ENCODE peak calls at places on chromosomes 2 and 18, in seven cellular contexts. F, T, A, V, Q, G and D are unnamed samples.
A peak's percentile ranks its signal among the peaks of the same experiment; 100 is the strongest.

GRCh38 chr2:182912518-182912915 is 46.1 kb upstream of the FRZB start:
- DNase-seq in F (no peak), G (no peak), A (no peak), V (no peak), T (no peak), Q (no peak), D (no peak)

GRCh38 chr18:50967714-50968661 is at the start of gene ELAC1:
- DNase-seq in T (peak; percentile 83), G (peak; percentile 82), A (peak; percentile 68), V (peak; percentile 50), F (peak; percentile 79), Q (peak; percentile 81), D (peak; percentile 92)

GRCh38 chr2:228681426-228681825 is 499.9 kb upstream of the SPHKAP start:
- DNase-seq in G (no peak), T (no peak), A (no peak), Q (peak; percentile 49), V (no peak), F (peak; percentile 16), D (no peak)

GRCh38 chr2:59182249-59182648 is 941.1 kb upstream of the FANCL start:
- DNase-seq in G (peak; percentile 47), Q (no peak), T (no peak), A (no peak), V (peak; percentile 10), F (peak; percentile 3), D (peak; percentile 25)

GRCh38 chr18:44801796-44802195 is 121.1 kb downstream of the SETBP1 start:
- DNase-seq in A (no peak), F (no peak), V (no peak), T (no peak), Q (no peak), G (no peak), D (no peak)

GRCh38 chr2:240981273-240981672 is 17.1 kb upstream of the SNED1 start:
- DNase-seq in V (no peak), Q (no peak), A (no peak), T (no peak), G (no peak), F (no peak), D (no peak)

GRCh38 chr18:69401475-69402218 is 959 bp downstream of the DOK6 start:
- DNase-seq in A (no peak), Q (no peak), V (peak; percentile 2), T (no peak), G (no peak), F (no peak), D (no peak)

GRCh38 chr2:120323214-120323613 is 22.7 kb upstream of the INHBB start:
- DNase-seq in T (no peak), A (peak; percentile 48), V (no peak), Q (peak; percentile 91), F (peak; percentile 85), G (no peak), D (no peak)

GRCh38 chr2:129901754-129902415 is 77.6 kb upstream of the RAB6C start:
- DNase-seq in A (peak; percentile 2), G (no peak), Q (no peak), V (no peak), T (peak; percentile 20), F (no peak), D (no peak)

GRCh38 chr2:152825834-152826233 is 107.4 kb downstream of the ARL6IP6 start:
- DNase-seq in V (no peak), T (no peak), Q (no peak), G (no peak), F (no peak), A (no peak), D (no peak)

GRCh38 chr18:46461993-46462392 is 195.0 kb downstream of the LOXHD1 start:
- DNase-seq in Q (no peak), G (no peak), V (no peak), T (no peak), F (no peak), A (no peak), D (no peak)

GRCh38 chr2:3520591-3520990 is 1.3 kb upstream of the ADI1 start:
- DNase-seq in F (no peak), G (no peak), A (no peak), Q (no peak), V (no peak), T (no peak), D (no peak)

GRCh38 chr18:8705280-8705940 is at the start of gene MTCL1:
- DNase-seq in T (peak; percentile 34), A (peak; percentile 38), G (peak; percentile 58), F (no peak), V (peak; percentile 73), Q (peak; percentile 31), D (peak; percentile 76)

GRCh38 chr18:43534511-43534910 is 257.2 kb upstream of the SYT4 start:
- DNase-seq in Q (no peak), F (no peak), T (no peak), A (no peak), V (no peak), G (no peak), D (no peak)

GRCh38 chr18:13136056-13136688 is 82.4 kb upstream of the LDLRAD4 start:
- DNase-seq in V (no peak), G (no peak), Q (no peak), T (no peak), A (no peak), F (no peak), D (peak; percentile 39)

GRCh38 chr18:55763805-55764204 is 175.8 kb upstream of the TCF4 start:
- DNase-seq in G (no peak), V (no peak), T (no peak), F (no peak), Q (no peak), A (no peak), D (no peak)

DNA sequence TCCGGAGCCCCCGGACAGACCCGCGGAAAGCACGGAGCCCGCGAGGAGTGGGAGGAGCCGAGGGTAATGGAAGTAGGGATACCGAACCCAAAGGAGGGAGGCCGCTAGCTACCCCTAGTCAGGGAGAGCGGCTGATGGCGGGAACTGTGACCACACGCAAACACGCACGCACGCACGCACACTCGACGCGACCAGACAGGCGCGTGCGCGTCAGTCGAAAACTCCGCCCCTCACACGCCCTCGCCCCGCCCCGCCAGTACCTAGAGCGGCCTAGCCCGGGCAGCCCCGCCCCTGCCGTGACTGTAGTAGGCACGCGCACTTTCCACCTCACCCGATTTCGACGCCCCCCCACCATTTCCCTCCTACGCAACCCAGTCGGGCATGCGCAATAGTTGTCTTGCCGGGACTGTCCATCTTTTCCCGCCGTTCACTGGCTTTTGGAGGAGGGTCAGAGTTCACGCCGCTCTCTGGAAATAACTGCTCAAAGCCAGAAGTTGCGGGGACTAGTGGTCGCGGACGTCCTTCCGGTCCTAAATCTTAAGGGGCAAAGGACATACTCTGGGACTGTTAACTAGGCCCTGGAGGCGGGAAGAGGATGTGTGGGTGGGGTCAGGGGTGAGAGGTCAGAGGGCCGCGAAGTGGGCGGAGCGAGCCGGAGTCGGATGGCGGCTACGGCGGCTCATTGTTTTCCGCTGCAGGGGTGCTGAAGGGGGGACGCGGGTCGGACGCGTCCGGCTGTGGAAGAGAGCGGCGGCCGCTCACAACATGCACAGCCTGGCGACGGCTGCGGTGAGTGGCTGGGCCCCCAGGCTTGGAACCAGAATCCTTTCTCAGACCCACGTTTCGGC is at the start of the genes CNOT9 and USP37:
- DNase-seq in G (peak; percentile 95), V (peak; percentile 94), T (peak; percentile 100), F (peak; percentile 100), Q (peak; percentile 100), A (peak; percentile 100), D (peak; percentile 100)
- TF ChIP-seq POLR2A in G (peak; percentile 70), V (peak; percentile 79), T (no peak), F (peak; percentile 69), Q (peak; percentile 85), A (peak; percentile 87), D (peak; percentile 83)

GRCh38 chr2:42141687-42142475 is 27.3 kb upstream of the EML4 start:
- DNase-seq in G (peak; percentile 80), F (peak; percentile 69), T (peak; percentile 63), V (peak; percentile 77), Q (peak; percentile 67), A (peak; percentile 44), D (no peak)

GRCh38 chr2:42136832-42137821 is 32.0 kb upstream of the EML4 start:
- DNase-seq in T (no peak), Q (no peak), V (peak; percentile 18), G (no peak), F (no peak), A (no peak), D (no peak)

GRCh38 chr2:42138163-42139016 is 30.8 kb upstream of the EML4 start:
- DNase-seq in F (peak; percentile 51), A (peak; percentile 53), V (no peak), T (peak; percentile 57), Q (peak; percentile 43), G (no peak), D (no peak)

GRCh38 chr2:42140501-42140900 is 28.7 kb upstream of the EML4 start:
- DNase-seq in F (no peak), A (no peak), T (no peak), G (no peak), Q (no peak), V (no peak), D (no peak)

GRCh38 chr2:42139141-42139540 is 30.0 kb upstream of the EML4 start:
- DNase-seq in G (no peak), A (no peak), Q (no peak), T (no peak), V (no peak), F (no peak), D (no peak)
- TF ChIP-seq POLR2A in G (no peak), A (no peak), Q (no peak), T (no peak), V (no peak), F (no peak), D (no peak)

GRCh38 chr2:60483400-60483799 is 70.1 kb downstream of the BCL11A start:
- DNase-seq in G (no peak), A (no peak), T (no peak), F (no peak), V (no peak), Q (no peak), D (no peak)
- TF ChIP-seq POLR2A in G (no peak), A (no peak), T (no peak), F (no peak), V (no peak), Q (no peak), D (no peak)

GRCh38 chr2:68559692-68560091 is 83.7 kb upstream of the PROKR1 start:
- DNase-seq in F (no peak), T (no peak), A (no peak), Q (no peak), G (no peak), V (no peak), D (no peak)

GRCh38 chr2:68561372-68561771 is 82.0 kb upstream of the PROKR1 start:
- DNase-seq in V (no peak), A (no peak), F (no peak), G (no peak), T (no peak), Q (no peak), D (no peak)

GRCh38 chr2:68560583-68560982 is 82.8 kb upstream of the PROKR1 start:
- DNase-seq in G (no peak), V (no peak), Q (no peak), F (no peak), A (no peak), T (no peak), D (no peak)

GRCh38 chr2:68556384-68556783 is 87.0 kb upstream of the PROKR1 start:
- DNase-seq in T (no peak), F (no peak), A (no peak), Q (no peak), V (no peak), G (no peak), D (no peak)

DNA sequence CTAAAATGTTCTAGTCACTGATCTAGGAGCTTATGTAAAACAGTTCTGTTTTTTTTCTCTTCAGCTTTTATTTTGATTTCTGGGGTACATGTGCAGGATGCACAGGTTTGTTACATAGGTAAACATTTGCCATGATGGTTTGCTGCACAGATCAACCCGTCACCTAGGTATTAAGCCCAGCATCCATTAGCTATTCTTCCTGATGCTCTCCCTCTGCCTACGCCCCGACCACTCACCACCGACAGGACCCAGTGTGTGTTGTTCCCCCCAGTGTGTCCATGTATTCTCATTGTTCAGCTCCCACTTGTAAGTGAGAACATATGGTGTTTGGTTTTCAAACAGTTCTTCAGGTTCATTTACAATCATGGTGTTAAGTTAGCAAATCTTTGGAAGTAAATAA is 84.8 kb upstream of the PROKR1 start:
- DNase-seq in Q (no peak), A (no peak), G (peak; percentile 37), F (no peak), V (no peak), T (no peak), D (no peak)
- TF ChIP-seq POLR2A in Q (no peak), A (no peak), G (peak; percentile 92), F (no peak), V (no peak), T (no peak), D (no peak)